ENCODE peak calls at places on chromosome 19, in four cellular contexts. E is RWPE1, P is aorta, D is PC-9. G is an unnamed sample.

GRCh38 chr19:18408053-18408476 is 10.6 kb upstream of the LRRC25 start:
- DNase-seq in E (no peak), P (no peak), D (peak), G (no peak)

GRCh38 chr19:52961981-52962380 is 700 bp downstream of the ZNF816 start:
- DNase-seq in E (peak), P (no peak), D (no peak), G (no peak)

GRCh38 chr19:35365303-35365702 is 5.6 kb upstream of the GPR42 start:
- DNase-seq in E (no peak), P (no peak), D (no peak), G (no peak)

GRCh38 chr19:29622191-29623070 is 16.3 kb downstream of the POP4 start:
- DNase-seq in E (no peak), P (no peak), D (no peak), G (no peak)

GRCh38 chr19:32387701-32388392 is 17.7 kb upstream of the DPY19L3 start:
- DNase-seq in E (no peak), P (peak), D (no peak), G (no peak)

GRCh38 chr19:15144046-15144646 is 36.9 kb downstream of the SYDE1 start:
- DNase-seq in E (no peak), P (no peak), D (no peak), G (peak)

GRCh38 chr19:17326595-17326966 is 8.1 kb downstream of the ANO8 start:
- DNase-seq in E (peak), P (no peak), D (peak), G (no peak)

GRCh38 chr19:58367698-58368454 is 5.3 kb upstream of the ZNF497 start:
- DNase-seq in E (no peak), P (no peak), D (no peak), G (no peak)

GRCh38 chr19:35742121-35742724 is at the start of gene IGFLR1:
- DNase-seq in E (no peak), P (peak), D (no peak), G (no peak)

DNA sequence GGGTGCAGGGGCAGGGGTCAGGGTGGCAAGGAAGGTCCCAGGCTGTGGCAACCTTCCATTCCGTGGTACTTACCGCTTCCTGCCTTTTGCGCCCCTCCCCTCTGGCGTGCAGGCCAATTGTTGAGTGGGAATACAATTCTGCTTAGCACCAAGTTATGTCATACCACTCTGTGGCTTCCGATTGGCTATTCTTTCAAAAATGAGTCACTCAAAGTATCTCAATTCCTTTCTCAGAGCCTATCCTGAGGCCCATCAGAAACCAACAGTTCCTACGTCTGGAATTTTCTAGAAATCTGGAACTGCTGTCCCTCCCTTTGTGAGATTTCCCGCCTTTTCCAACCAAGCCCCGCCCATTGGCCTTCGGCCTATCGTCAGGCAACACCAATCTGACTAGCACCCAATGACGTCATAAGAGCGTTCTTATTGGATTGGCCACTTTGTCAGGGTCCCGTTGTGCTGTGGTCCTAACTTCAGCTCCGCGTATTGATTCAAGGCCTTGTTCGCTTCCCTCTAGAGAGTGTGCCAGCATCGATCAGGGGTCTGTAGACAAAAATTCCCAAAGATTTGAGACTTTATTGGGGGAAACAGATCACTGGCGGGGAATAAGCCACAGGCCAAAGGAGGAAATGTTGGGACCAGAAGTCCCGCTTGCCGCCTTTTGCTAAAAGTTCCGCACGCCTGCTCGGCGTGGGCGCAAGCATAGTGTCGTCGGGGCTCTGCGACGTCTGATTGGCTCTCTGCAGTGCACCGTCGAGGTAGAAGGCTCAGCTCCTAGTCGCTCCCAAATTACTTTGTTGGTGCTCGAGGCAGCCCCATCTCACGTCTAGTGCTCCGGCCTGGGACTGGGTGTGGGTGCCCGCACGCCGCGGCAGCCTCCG is 11.7 kb downstream of the NTN5 start:
- DNase-seq in E (peak), P (peak), D (peak), G (no peak)
- H3K27ac ChIP-seq in E (peak), P (no peak), D (no peak), G (no peak)

DNA sequence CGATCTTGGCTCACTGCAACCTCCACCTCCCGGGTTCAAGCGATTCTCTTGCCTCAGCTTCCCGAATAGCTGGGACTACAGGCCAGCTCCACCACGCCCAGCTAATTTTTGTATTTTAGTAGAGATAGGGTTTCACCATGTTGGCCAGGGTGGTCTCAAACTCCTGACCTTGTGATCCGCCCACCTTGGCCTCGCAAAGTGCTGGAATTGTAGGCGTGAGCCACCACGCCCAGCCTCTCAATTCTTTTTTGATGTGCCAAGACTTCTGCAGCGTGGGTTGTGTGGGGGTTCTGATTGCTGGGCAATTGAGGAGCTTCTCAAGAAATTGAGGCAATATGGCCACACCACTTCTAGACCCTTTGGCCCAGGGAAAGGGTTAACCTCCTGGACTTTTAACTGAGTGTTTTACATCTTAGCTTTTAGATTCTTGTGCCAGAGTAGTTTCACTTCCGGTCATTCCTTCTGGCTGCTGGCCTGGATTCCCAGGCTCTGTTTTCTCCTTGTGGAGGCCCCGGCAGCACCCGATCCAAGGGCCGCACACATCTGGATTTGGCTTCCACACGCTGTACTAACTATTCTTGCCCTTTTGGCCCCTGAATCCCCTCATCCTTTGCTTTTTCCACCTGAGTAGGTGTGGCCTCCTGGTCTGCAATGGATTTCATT is 14.7 kb downstream of the SMARCA4 start:
- DNase-seq in E (no peak), P (peak), D (no peak), G (no peak)
- H3K27ac ChIP-seq in E (peak), P (no peak), D (no peak), G (no peak)

DNA sequence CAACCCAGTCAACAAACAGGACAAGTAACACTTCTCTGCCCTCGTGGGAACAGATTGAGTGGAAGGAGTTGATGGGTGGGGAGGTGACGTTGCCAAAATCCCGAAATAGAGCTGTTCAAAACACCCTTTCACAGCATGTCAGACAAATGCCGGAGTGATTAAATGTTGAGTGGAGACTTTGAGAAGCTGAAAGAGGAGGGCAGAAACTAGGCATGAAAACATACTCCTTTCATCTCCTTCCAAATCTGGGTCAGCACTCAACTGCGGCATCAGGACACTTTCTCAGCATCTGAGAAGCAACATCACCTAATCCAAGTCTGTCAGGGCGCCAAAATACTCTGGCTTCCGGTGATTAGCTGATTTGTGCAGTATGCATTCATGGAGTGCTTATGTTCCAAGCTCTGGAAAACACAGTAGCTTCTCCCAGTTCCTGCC is 51.5 kb upstream of the MRI1 start:
- DNase-seq in E (no peak), P (no peak), D (no peak), G (no peak)
- H3K27ac ChIP-seq in E (no peak), P (no peak), D (no peak), G (no peak)

GRCh38 chr19:54451331-54451871 is 2.4 kb downstream of the LENG8 start:
- DNase-seq in E (no peak), P (peak), D (no peak), G (no peak)
- H3K27ac ChIP-seq in E (peak), P (no peak), D (no peak), G (peak)

GRCh38 chr19:54208784-54209057 is 8.1 kb downstream of the RPS9 start:
- DNase-seq in E (no peak), P (no peak), D (no peak), G (no peak)
- H3K27ac ChIP-seq in E (peak), P (no peak), D (peak), G (peak)

GRCh38 chr19:40804783-40805242 is 5.8 kb downstream of the EGLN2 start:
- DNase-seq in E (no peak), P (no peak), D (no peak), G (no peak)
- H3K27ac ChIP-seq in E (peak), P (no peak), D (no peak), G (no peak)

GRCh38 chr19:38815059-38816001 is 2.6 kb upstream of the LGALS4 start:
- DNase-seq in E (no peak), P (no peak), D (no peak), G (no peak)
- H3K27ac ChIP-seq in E (peak), P (no peak), D (no peak), G (no peak)

DNA sequence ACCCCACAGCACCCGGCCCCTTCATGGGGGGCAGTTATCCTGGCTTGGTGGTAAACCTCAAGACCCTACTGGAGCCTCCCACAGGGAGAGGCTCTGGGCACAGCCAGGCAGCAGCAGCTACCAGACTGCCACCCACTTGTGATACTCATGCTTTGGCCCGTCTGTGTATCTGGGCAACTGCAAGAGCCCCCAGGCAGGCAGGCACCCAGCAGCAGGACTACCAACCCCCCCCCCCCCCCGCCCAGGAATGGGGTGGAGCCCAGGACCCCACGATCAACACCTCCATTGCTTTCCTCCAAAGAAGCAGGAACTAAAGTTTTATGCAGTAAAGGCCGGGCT is 896 bp upstream of the LYL1 start:
- DNase-seq in E (no peak), P (no peak), D (no peak), G (no peak)
- H3K27ac ChIP-seq in E (peak), P (no peak), D (no peak), G (no peak)